ENCODE peak calls at places on chromosomes 13 and 19, in four cellular contexts. D is A549, P is IMR-90, F is K562. Z is an unnamed sample.

GRCh38 chr19:38135150-38135998 is 88.6 kb downstream of the DPF1 start:
- DNase-seq in D (no peak), F (no peak), P (peak; percentile 43), Z (no peak)

GRCh38 chr19:38267780-38268430 is 3.5 kb downstream of the SPINT2 start:
- DNase-seq in D (peak; percentile 70), P (no peak), F (no peak), Z (no peak)

GRCh38 chr13:29472317-29472961 is 123.0 kb downstream of the SLC7A1 start:
- DNase-seq in F (peak; percentile 52), D (peak; percentile 28), P (peak; percentile 58), Z (peak; percentile 72)

GRCh38 chr19:45322311-45322710 is 364 bp downstream of the CKM start:
- DNase-seq in F (no peak), P (no peak), D (no peak), Z (no peak)

GRCh38 chr19:6042776-6043726 is 65.1 kb upstream of the RANBP3 start:
- DNase-seq in P (no peak), D (no peak), F (no peak), Z (no peak)

GRCh38 chr13:45446181-45446580 is 18.6 kb upstream of the COG3 start:
- DNase-seq in D (no peak), F (no peak), P (peak; percentile 51), Z (no peak)

GRCh38 chr19:10364644-10365043 is 15.7 kb downstream of the TYK2 start:
- DNase-seq in F (no peak), P (no peak), D (no peak), Z (no peak)

GRCh38 chr13:53622431-53622830 is 593.8 kb downstream of the OLFM4 start:
- DNase-seq in D (no peak), F (no peak), P (no peak), Z (no peak)

GRCh38 chr13:23870356-23871146 is 18.6 kb downstream of the MIPEP start:
- DNase-seq in D (no peak), P (no peak), F (no peak), Z (no peak)

GRCh38 chr13:76884167-76884566 is 2.0 kb downstream of the KCTD12 start:
- DNase-seq in F (no peak), P (no peak), D (no peak), Z (no peak)

DNA sequence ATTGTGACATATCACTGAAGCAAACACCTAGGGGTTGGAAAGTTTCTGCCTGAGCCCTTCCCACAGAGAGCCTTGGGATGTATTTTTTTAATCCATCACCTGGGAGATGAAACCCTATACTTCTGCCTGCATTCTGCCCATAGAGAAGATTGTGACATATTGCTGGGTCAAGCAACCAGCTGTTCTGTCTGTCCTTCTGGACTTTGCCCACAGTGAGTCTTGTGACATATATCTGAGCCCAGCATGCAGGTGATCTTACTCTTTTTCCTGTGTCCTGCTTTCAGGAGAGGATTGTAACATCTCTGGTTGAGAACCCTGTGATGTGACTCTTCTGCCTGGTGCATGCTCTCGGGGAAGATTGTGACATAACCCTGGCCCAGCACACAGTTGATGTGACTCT is 24.9 kb upstream of the ZNF681 start:
- DNase-seq in F (no peak), D (no peak), P (no peak), Z (no peak)
- TF ChIP-seq RCOR1 in F (no peak), D (no peak), P (no peak), Z (no peak)

GRCh38 chr13:20654156-20654555 is 49.3 kb upstream of the IL17D start:
- DNase-seq in P (peak; percentile 53), F (no peak), D (no peak), Z (no peak)
- TF ChIP-seq RCOR1 in P (no peak), F (no peak), D (no peak), Z (no peak)

GRCh38 chr13:36543671-36544070 is 111.4 kb downstream of the CCNA1 start:
- DNase-seq in D (no peak), F (no peak), P (no peak), Z (no peak)
- TF ChIP-seq RCOR1 in D (no peak), F (no peak), P (no peak), Z (no peak)

GRCh38 chr13:112959206-112959605 is 9.8 kb upstream of the MCF2L start:
- DNase-seq in D (no peak), F (no peak), P (no peak), Z (no peak)
- TF ChIP-seq RCOR1 in D (no peak), F (no peak), P (no peak), Z (no peak)

DNA sequence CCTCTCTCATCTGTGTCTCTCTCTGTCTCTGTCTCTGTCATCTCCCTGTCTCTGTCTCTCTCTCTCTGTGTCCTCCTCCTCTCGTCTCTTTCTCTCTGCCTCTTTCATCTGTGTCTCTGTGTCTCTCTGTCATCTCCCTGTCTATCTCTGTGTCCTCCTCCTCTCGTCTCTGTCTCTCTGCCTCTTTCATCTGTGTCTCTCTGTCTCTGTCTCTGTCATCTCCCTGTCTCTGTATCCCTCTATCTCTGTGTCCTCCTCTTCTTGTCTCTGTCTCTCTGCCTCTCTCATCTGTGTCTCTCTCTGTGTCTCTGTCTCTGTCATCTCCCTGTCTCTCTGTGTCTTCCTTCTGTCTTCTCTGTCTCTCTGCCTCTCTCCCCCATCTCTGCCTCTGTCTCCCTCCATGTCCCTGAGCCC is 551 bp upstream of the EBI3 start:
- DNase-seq in D (no peak), F (no peak), P (no peak), Z (no peak)
- TF ChIP-seq RCOR1 in D (no peak), F (no peak), P (no peak), Z (no peak)

GRCh38 chr19:7748756-7749155 is 1.4 kb upstream of the CD209 start:
- DNase-seq in P (peak; percentile 7), D (no peak), F (no peak), Z (no peak)

GRCh38 chr19:7746903-7747884 is at the start of gene CD209:
- DNase-seq in P (no peak), F (no peak), D (no peak), Z (no peak)

GRCh38 chr19:7748171-7748570 is 837 bp upstream of the CD209 start:
- DNase-seq in F (no peak), D (no peak), P (no peak), Z (no peak)

GRCh38 chr19:7756258-7756657 is 6.8 kb upstream of the CLEC4M start:
- DNase-seq in P (no peak), F (no peak), D (no peak), Z (no peak)

GRCh38 chr19:7751157-7751783 is 3.9 kb upstream of the CD209 start:
- DNase-seq in F (no peak), D (no peak), P (peak; percentile 6), Z (no peak)
- TF ChIP-seq RCOR1 in F (no peak), D (no peak), P (no peak), Z (no peak)

DNA sequence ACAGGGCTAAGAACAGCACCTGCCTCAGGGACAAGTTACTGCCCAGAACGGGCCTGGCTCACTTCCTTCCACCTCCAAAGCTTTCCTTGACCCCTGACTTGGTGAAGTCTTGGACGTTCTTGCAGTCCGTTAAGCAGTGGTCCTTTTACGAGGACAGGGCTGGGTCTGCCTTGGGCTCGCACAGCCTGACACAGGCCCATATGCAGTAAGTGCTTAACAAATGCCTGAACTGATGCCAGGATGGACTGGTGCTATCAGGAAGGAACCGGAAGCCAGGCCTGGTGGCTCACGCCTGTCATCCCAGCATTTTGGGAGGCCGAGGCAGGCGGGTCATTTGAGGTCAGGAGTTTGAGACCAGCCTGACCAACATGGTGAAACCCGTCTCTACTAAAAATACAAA is 1.8 kb upstream of the PLK5 start:
- DNase-seq in F (no peak), D (no peak), P (no peak), Z (no peak)
- TF ChIP-seq RCOR1 in F (no peak), D (no peak), P (no peak), Z (no peak)

GRCh38 chr19:34366670-34367423 is 1.9 kb downstream of the GPI start:
- DNase-seq in P (peak; percentile 74), D (no peak), F (no peak), Z (no peak)
- TF ChIP-seq RCOR1 in P (no peak), D (no peak), F (no peak), Z (no peak)

Z was measured in SK-N-SH.